ENCODE peak calls at places on chromosomes 5 and 9, in eight cellular contexts. One of them, this sample, is unnamed.
A peak's percentile ranks its signal among the peaks of the same experiment; 100 is the strongest.

GRCh38 chr5:35237580-35238376 is 7.5 kb upstream of the PRLR start:
- DNase-seq in head of caudate nucleus: no peak
- DNase-seq in GM23338: no peak
- DNase-seq in activated CD8-positive, alpha-beta memory T cell treated with anti-CD3 and anti-CD28 coated beads for 4 hours: no peak
- DNase-seq in heart right ventricle: no peak
- DNase-seq in AML-193: no peak
- DNase-seq in MCF 10A: no peak
- DNase-seq in NCI-H345: no peak
- DNase-seq in this sample: peak; percentile 52

GRCh38 chr5:155929081-155929480 is 397.9 kb upstream of the SGCD start:
- DNase-seq in head of caudate nucleus: no peak
- DNase-seq in GM23338: no peak
- DNase-seq in activated CD8-positive, alpha-beta memory T cell treated with anti-CD3 and anti-CD28 coated beads for 4 hours: no peak
- DNase-seq in heart right ventricle: no peak
- DNase-seq in AML-193: no peak
- DNase-seq in MCF 10A: no peak
- DNase-seq in NCI-H345: no peak
- DNase-seq in this sample: no peak

GRCh38 chr9:134689320-134690181 is 47.9 kb downstream of the COL5A1 start:
- DNase-seq in head of caudate nucleus: peak; percentile 50
- DNase-seq in GM23338: peak; percentile 59
- DNase-seq in activated CD8-positive, alpha-beta memory T cell treated with anti-CD3 and anti-CD28 coated beads for 4 hours: no peak
- DNase-seq in heart right ventricle: peak; percentile 70
- DNase-seq in AML-193: peak; percentile 3
- DNase-seq in MCF 10A: peak; percentile 48
- DNase-seq in NCI-H345: peak; percentile 46
- DNase-seq in this sample: peak; percentile 86

GRCh38 chr5:103057208-103058130 is 62.5 kb downstream of the GIN1 start:
- DNase-seq in head of caudate nucleus: no peak
- DNase-seq in GM23338: no peak
- DNase-seq in activated CD8-positive, alpha-beta memory T cell treated with anti-CD3 and anti-CD28 coated beads for 4 hours: no peak
- DNase-seq in heart right ventricle: no peak
- DNase-seq in AML-193: no peak
- DNase-seq in MCF 10A: peak; percentile 46
- DNase-seq in NCI-H345: no peak
- DNase-seq in this sample: no peak

GRCh38 chr9:82149647-82150046 is 161.1 kb downstream of the SPATA31D1 start:
- DNase-seq in head of caudate nucleus: no peak
- DNase-seq in GM23338: no peak
- DNase-seq in activated CD8-positive, alpha-beta memory T cell treated with anti-CD3 and anti-CD28 coated beads for 4 hours: no peak
- DNase-seq in heart right ventricle: no peak
- DNase-seq in AML-193: no peak
- DNase-seq in MCF 10A: no peak
- DNase-seq in NCI-H345: no peak
- DNase-seq in this sample: no peak

GRCh38 chr9:131656356-131657030 is 83.4 kb downstream of the RAPGEF1 start:
- DNase-seq in head of caudate nucleus: peak; percentile 42
- DNase-seq in GM23338: no peak
- DNase-seq in activated CD8-positive, alpha-beta memory T cell treated with anti-CD3 and anti-CD28 coated beads for 4 hours: peak; percentile 48
- DNase-seq in heart right ventricle: peak; percentile 66
- DNase-seq in AML-193: peak; percentile 99
- DNase-seq in MCF 10A: no peak
- DNase-seq in NCI-H345: no peak
- DNase-seq in this sample: no peak

GRCh38 chr9:107144475-107144874 is 138.6 kb upstream of the RAD23B start:
- DNase-seq in head of caudate nucleus: no peak
- DNase-seq in GM23338: no peak
- DNase-seq in activated CD8-positive, alpha-beta memory T cell treated with anti-CD3 and anti-CD28 coated beads for 4 hours: no peak
- DNase-seq in heart right ventricle: no peak
- DNase-seq in AML-193: no peak
- DNase-seq in MCF 10A: no peak
- DNase-seq in NCI-H345: no peak
- DNase-seq in this sample: no peak

GRCh38 chr9:14300588-14300987 is 13.4 kb downstream of the NFIB start:
- DNase-seq in head of caudate nucleus: no peak
- DNase-seq in GM23338: no peak
- DNase-seq in activated CD8-positive, alpha-beta memory T cell treated with anti-CD3 and anti-CD28 coated beads for 4 hours: no peak
- DNase-seq in heart right ventricle: no peak
- DNase-seq in AML-193: no peak
- DNase-seq in MCF 10A: no peak
- DNase-seq in NCI-H345: no peak
- DNase-seq in this sample: no peak

GRCh38 chr5:132291026-132291425 is 3.2 kb upstream of the SLC22A4 start:
- DNase-seq in head of caudate nucleus: no peak
- DNase-seq in GM23338: no peak
- DNase-seq in activated CD8-positive, alpha-beta memory T cell treated with anti-CD3 and anti-CD28 coated beads for 4 hours: no peak
- DNase-seq in heart right ventricle: no peak
- DNase-seq in AML-193: no peak
- DNase-seq in MCF 10A: no peak
- DNase-seq in NCI-H345: no peak
- DNase-seq in this sample: no peak

GRCh38 chr9:137740311-137740710 is 121.5 kb downstream of the EHMT1 start:
- DNase-seq in head of caudate nucleus: no peak
- DNase-seq in GM23338: no peak
- DNase-seq in activated CD8-positive, alpha-beta memory T cell treated with anti-CD3 and anti-CD28 coated beads for 4 hours: no peak
- DNase-seq in heart right ventricle: peak; percentile 40
- DNase-seq in AML-193: no peak
- DNase-seq in MCF 10A: no peak
- DNase-seq in NCI-H345: peak; percentile 87
- DNase-seq in this sample: no peak

GRCh38 chr5:12837592-12837991 is 933.3 kb upstream of the CTNND2 start:
- DNase-seq in head of caudate nucleus: no peak
- DNase-seq in GM23338: no peak
- DNase-seq in activated CD8-positive, alpha-beta memory T cell treated with anti-CD3 and anti-CD28 coated beads for 4 hours: no peak
- DNase-seq in heart right ventricle: no peak
- DNase-seq in AML-193: no peak
- DNase-seq in MCF 10A: no peak
- DNase-seq in NCI-H345: no peak
- DNase-seq in this sample: no peak

GRCh38 chr5:83563631-83564030 is 92.1 kb downstream of the VCAN start:
- DNase-seq in head of caudate nucleus: no peak
- DNase-seq in GM23338: no peak
- DNase-seq in activated CD8-positive, alpha-beta memory T cell treated with anti-CD3 and anti-CD28 coated beads for 4 hours: no peak
- DNase-seq in heart right ventricle: no peak
- DNase-seq in AML-193: no peak
- DNase-seq in MCF 10A: peak; percentile 35
- DNase-seq in NCI-H345: no peak
- DNase-seq in this sample: no peak

GRCh38 chr9:78325343-78325742 is 28.4 kb downstream of the PSAT1 start:
- DNase-seq in head of caudate nucleus: peak; percentile 28
- DNase-seq in GM23338: no peak
- DNase-seq in activated CD8-positive, alpha-beta memory T cell treated with anti-CD3 and anti-CD28 coated beads for 4 hours: no peak
- DNase-seq in heart right ventricle: no peak
- DNase-seq in AML-193: no peak
- DNase-seq in MCF 10A: no peak
- DNase-seq in NCI-H345: no peak
- DNase-seq in this sample: peak; percentile 61

GRCh38 chr5:128040927-128041326 is 42.6 kb upstream of the SLC12A2 start:
- DNase-seq in head of caudate nucleus: no peak
- DNase-seq in GM23338: no peak
- DNase-seq in activated CD8-positive, alpha-beta memory T cell treated with anti-CD3 and anti-CD28 coated beads for 4 hours: no peak
- DNase-seq in heart right ventricle: no peak
- DNase-seq in AML-193: no peak
- DNase-seq in MCF 10A: no peak
- DNase-seq in NCI-H345: no peak
- DNase-seq in this sample: no peak

GRCh38 chr9:135014341-135015010 is 73.0 kb upstream of the OLFM1 start:
- DNase-seq in head of caudate nucleus: no peak
- DNase-seq in GM23338: no peak
- DNase-seq in activated CD8-positive, alpha-beta memory T cell treated with anti-CD3 and anti-CD28 coated beads for 4 hours: no peak
- DNase-seq in heart right ventricle: no peak
- DNase-seq in AML-193: no peak
- DNase-seq in MCF 10A: no peak
- DNase-seq in NCI-H345: no peak
- DNase-seq in this sample: peak; percentile 39